ENCODE peak calls at places on chromosomes 5 and 9, in eight cellular contexts. One of them, this sample, is unnamed.

GRCh38 chr9:136881691-136882108 is 4.6 kb upstream of the TRAF2 start:
- DNase-seq in GM06990: peak
- DNase-seq in left ventricle myocardium superior: no peak
- DNase-seq in fibroblast of mammary gland: no peak
- DNase-seq in amniotic stem cell: no peak
- DNase-seq in ELF-1: peak
- DNase-seq in SHP77 treated with DMSO at 0.1 percent for 48 hours: no peak
- DNase-seq in DMS79: no peak
- DNase-seq in this sample: no peak

GRCh38 chr5:118687671-118688621 is 300.4 kb downstream of the DTWD2 start:
- DNase-seq in GM06990: no peak
- DNase-seq in left ventricle myocardium superior: no peak
- DNase-seq in fibroblast of mammary gland: no peak
- DNase-seq in amniotic stem cell: no peak
- DNase-seq in ELF-1: no peak
- DNase-seq in SHP77 treated with DMSO at 0.1 percent for 48 hours: no peak
- DNase-seq in DMS79: no peak
- DNase-seq in this sample: no peak

GRCh38 chr9:112378441-112379176 is 1.3 kb upstream of the HSDL2 start:
- DNase-seq in GM06990: peak
- DNase-seq in left ventricle myocardium superior: peak
- DNase-seq in fibroblast of mammary gland: peak
- DNase-seq in amniotic stem cell: no peak
- DNase-seq in ELF-1: peak
- DNase-seq in SHP77 treated with DMSO at 0.1 percent for 48 hours: no peak
- DNase-seq in DMS79: peak
- DNase-seq in this sample: peak

GRCh38 chr5:80686757-80687156 is 32.0 kb upstream of the DHFR start:
- DNase-seq in GM06990: no peak
- DNase-seq in left ventricle myocardium superior: no peak
- DNase-seq in fibroblast of mammary gland: peak
- DNase-seq in amniotic stem cell: no peak
- DNase-seq in ELF-1: no peak
- DNase-seq in SHP77 treated with DMSO at 0.1 percent for 48 hours: no peak
- DNase-seq in DMS79: no peak
- DNase-seq in this sample: no peak

GRCh38 chr9:22229069-22229468 is 217.6 kb upstream of the DMRTA1 start:
- DNase-seq in GM06990: no peak
- DNase-seq in left ventricle myocardium superior: no peak
- DNase-seq in fibroblast of mammary gland: no peak
- DNase-seq in amniotic stem cell: no peak
- DNase-seq in ELF-1: no peak
- DNase-seq in SHP77 treated with DMSO at 0.1 percent for 48 hours: no peak
- DNase-seq in DMS79: no peak
- DNase-seq in this sample: no peak

GRCh38 chr9:76403352-76403751 is 9.1 kb upstream of the RFK start:
- DNase-seq in GM06990: peak
- DNase-seq in left ventricle myocardium superior: no peak
- DNase-seq in fibroblast of mammary gland: peak
- DNase-seq in amniotic stem cell: peak
- DNase-seq in ELF-1: no peak
- DNase-seq in SHP77 treated with DMSO at 0.1 percent for 48 hours: no peak
- DNase-seq in DMS79: no peak
- DNase-seq in this sample: no peak

GRCh38 chr9:21317956-21318923 is 13.1 kb upstream of the IFNA5 start:
- DNase-seq in GM06990: no peak
- DNase-seq in left ventricle myocardium superior: peak
- DNase-seq in fibroblast of mammary gland: peak
- DNase-seq in amniotic stem cell: peak
- DNase-seq in ELF-1: peak
- DNase-seq in SHP77 treated with DMSO at 0.1 percent for 48 hours: no peak
- DNase-seq in DMS79: peak
- DNase-seq in this sample: no peak

GRCh38 chr5:79241535-79241979 is 5.6 kb downstream of the JMY start:
- DNase-seq in GM06990: no peak
- DNase-seq in left ventricle myocardium superior: no peak
- DNase-seq in fibroblast of mammary gland: no peak
- DNase-seq in amniotic stem cell: no peak
- DNase-seq in ELF-1: no peak
- DNase-seq in SHP77 treated with DMSO at 0.1 percent for 48 hours: no peak
- DNase-seq in DMS79: no peak
- DNase-seq in this sample: no peak

GRCh38 chr9:121641228-121641611 is 10.2 kb upstream of the DAB2IP start:
- DNase-seq in GM06990: no peak
- DNase-seq in left ventricle myocardium superior: no peak
- DNase-seq in fibroblast of mammary gland: no peak
- DNase-seq in amniotic stem cell: no peak
- DNase-seq in ELF-1: no peak
- DNase-seq in SHP77 treated with DMSO at 0.1 percent for 48 hours: no peak
- DNase-seq in DMS79: no peak
- DNase-seq in this sample: no peak

GRCh38 chr5:55402199-55402598 is 94.4 kb downstream of the MTREX start:
- DNase-seq in GM06990: no peak
- DNase-seq in left ventricle myocardium superior: no peak
- DNase-seq in fibroblast of mammary gland: no peak
- DNase-seq in amniotic stem cell: no peak
- DNase-seq in ELF-1: no peak
- DNase-seq in SHP77 treated with DMSO at 0.1 percent for 48 hours: no peak
- DNase-seq in DMS79: no peak
- DNase-seq in this sample: no peak

GRCh38 chr9:137227057-137227852 is at the start of gene RNF224:
- DNase-seq in GM06990: peak
- DNase-seq in left ventricle myocardium superior: peak
- DNase-seq in fibroblast of mammary gland: peak
- DNase-seq in amniotic stem cell: peak
- DNase-seq in ELF-1: peak
- DNase-seq in SHP77 treated with DMSO at 0.1 percent for 48 hours: peak
- DNase-seq in DMS79: peak
- DNase-seq in this sample: peak

GRCh38 chr9:111752455-111752854 is 42.3 kb downstream of the SHOC1 start:
- DNase-seq in GM06990: no peak
- DNase-seq in left ventricle myocardium superior: no peak
- DNase-seq in fibroblast of mammary gland: peak
- DNase-seq in amniotic stem cell: no peak
- DNase-seq in ELF-1: no peak
- DNase-seq in SHP77 treated with DMSO at 0.1 percent for 48 hours: no peak
- DNase-seq in DMS79: no peak
- DNase-seq in this sample: no peak

GRCh38 chr5:149024477-149024876 is 38.4 kb downstream of the SH3TC2 start:
- DNase-seq in GM06990: no peak
- DNase-seq in left ventricle myocardium superior: no peak
- DNase-seq in fibroblast of mammary gland: peak
- DNase-seq in amniotic stem cell: no peak
- DNase-seq in ELF-1: no peak
- DNase-seq in SHP77 treated with DMSO at 0.1 percent for 48 hours: no peak
- DNase-seq in DMS79: no peak
- DNase-seq in this sample: no peak

GRCh38 chr9:18492612-18493011 is 18.7 kb downstream of the ADAMTSL1 start:
- DNase-seq in GM06990: no peak
- DNase-seq in left ventricle myocardium superior: no peak
- DNase-seq in fibroblast of mammary gland: peak
- DNase-seq in amniotic stem cell: no peak
- DNase-seq in ELF-1: no peak
- DNase-seq in SHP77 treated with DMSO at 0.1 percent for 48 hours: no peak
- DNase-seq in DMS79: no peak
- DNase-seq in this sample: no peak

GRCh38 chr5:138936968-138937345 is 61.8 kb upstream of the LRRTM2 start:
- DNase-seq in GM06990: no peak
- DNase-seq in left ventricle myocardium superior: no peak
- DNase-seq in fibroblast of mammary gland: no peak
- DNase-seq in amniotic stem cell: no peak
- DNase-seq in ELF-1: no peak
- DNase-seq in SHP77 treated with DMSO at 0.1 percent for 48 hours: no peak
- DNase-seq in DMS79: no peak
- DNase-seq in this sample: no peak

GRCh38 chr5:144187699-144188294 is 17.1 kb downstream of the KCTD16 start:
- DNase-seq in GM06990: peak
- DNase-seq in left ventricle myocardium superior: peak
- DNase-seq in fibroblast of mammary gland: peak
- DNase-seq in amniotic stem cell: peak
- DNase-seq in ELF-1: no peak
- DNase-seq in SHP77 treated with DMSO at 0.1 percent for 48 hours: peak
- DNase-seq in DMS79: peak
- DNase-seq in this sample: no peak

GRCh38 chr5:68041293-68041692 is 174.3 kb upstream of the PIK3R1 start:
- DNase-seq in GM06990: peak
- DNase-seq in left ventricle myocardium superior: peak
- DNase-seq in fibroblast of mammary gland: no peak
- DNase-seq in amniotic stem cell: no peak
- DNase-seq in ELF-1: no peak
- DNase-seq in SHP77 treated with DMSO at 0.1 percent for 48 hours: no peak
- DNase-seq in DMS79: no peak
- DNase-seq in this sample: no peak

GRCh38 chr5:90866333-90866732 is 307.7 kb downstream of the ADGRV1 start:
- DNase-seq in GM06990: peak
- DNase-seq in left ventricle myocardium superior: no peak
- DNase-seq in fibroblast of mammary gland: peak
- DNase-seq in amniotic stem cell: no peak
- DNase-seq in ELF-1: no peak
- DNase-seq in SHP77 treated with DMSO at 0.1 percent for 48 hours: peak
- DNase-seq in DMS79: no peak
- DNase-seq in this sample: no peak

GRCh38 chr5:53871772-53872171 is 311.3 kb downstream of the NDUFS4 start:
- DNase-seq in GM06990: no peak
- DNase-seq in left ventricle myocardium superior: no peak
- DNase-seq in fibroblast of mammary gland: no peak
- DNase-seq in amniotic stem cell: no peak
- DNase-seq in ELF-1: no peak
- DNase-seq in SHP77 treated with DMSO at 0.1 percent for 48 hours: no peak
- DNase-seq in DMS79: no peak
- DNase-seq in this sample: no peak

GRCh38 chr5:66138572-66139116 is 5.5 kb upstream of the SREK1 start:
- DNase-seq in GM06990: no peak
- DNase-seq in left ventricle myocardium superior: no peak
- DNase-seq in fibroblast of mammary gland: no peak
- DNase-seq in amniotic stem cell: no peak
- DNase-seq in ELF-1: no peak
- DNase-seq in SHP77 treated with DMSO at 0.1 percent for 48 hours: no peak
- DNase-seq in DMS79: no peak
- DNase-seq in this sample: no peak

GRCh38 chr9:119368681-119369581 is at the start of gene BRINP1:
- DNase-seq in GM06990: no peak
- DNase-seq in left ventricle myocardium superior: peak
- DNase-seq in fibroblast of mammary gland: peak
- DNase-seq in amniotic stem cell: no peak
- DNase-seq in ELF-1: peak
- DNase-seq in SHP77 treated with DMSO at 0.1 percent for 48 hours: no peak
- DNase-seq in DMS79: peak
- DNase-seq in this sample: no peak

GRCh38 chr9:78115073-78115472 is 83.5 kb upstream of the GNAQ start:
- DNase-seq in GM06990: no peak
- DNase-seq in left ventricle myocardium superior: no peak
- DNase-seq in fibroblast of mammary gland: peak
- DNase-seq in amniotic stem cell: no peak
- DNase-seq in ELF-1: no peak
- DNase-seq in SHP77 treated with DMSO at 0.1 percent for 48 hours: no peak
- DNase-seq in DMS79: no peak
- DNase-seq in this sample: no peak

GRCh38 chr5:134100283-134101011 is 14.0 kb upstream of the TCF7 start:
- DNase-seq in GM06990: peak
- DNase-seq in left ventricle myocardium superior: no peak
- DNase-seq in fibroblast of mammary gland: peak
- DNase-seq in amniotic stem cell: peak
- DNase-seq in ELF-1: peak
- DNase-seq in SHP77 treated with DMSO at 0.1 percent for 48 hours: no peak
- DNase-seq in DMS79: no peak
- DNase-seq in this sample: no peak

GRCh38 chr5:177370488-177371119 is 12.9 kb downstream of the RGS14 start:
- DNase-seq in GM06990: peak
- DNase-seq in left ventricle myocardium superior: peak
- DNase-seq in fibroblast of mammary gland: peak
- DNase-seq in amniotic stem cell: peak
- DNase-seq in ELF-1: peak
- DNase-seq in SHP77 treated with DMSO at 0.1 percent for 48 hours: no peak
- DNase-seq in DMS79: peak
- DNase-seq in this sample: peak

GRCh38 chr5:58135571-58136335 is 324.1 kb downstream of the PLK2 start:
- DNase-seq in GM06990: no peak
- DNase-seq in left ventricle myocardium superior: no peak
- DNase-seq in fibroblast of mammary gland: peak
- DNase-seq in amniotic stem cell: no peak
- DNase-seq in ELF-1: no peak
- DNase-seq in SHP77 treated with DMSO at 0.1 percent for 48 hours: no peak
- DNase-seq in DMS79: no peak
- DNase-seq in this sample: no peak

GRCh38 chr5:80753712-80754111 is 98.9 kb upstream of the DHFR start:
- DNase-seq in GM06990: no peak
- DNase-seq in left ventricle myocardium superior: no peak
- DNase-seq in fibroblast of mammary gland: no peak
- DNase-seq in amniotic stem cell: no peak
- DNase-seq in ELF-1: no peak
- DNase-seq in SHP77 treated with DMSO at 0.1 percent for 48 hours: no peak
- DNase-seq in DMS79: no peak
- DNase-seq in this sample: no peak

GRCh38 chr9:91059713-91060112 is 258.1 kb downstream of the SYK start:
- DNase-seq in GM06990: no peak
- DNase-seq in left ventricle myocardium superior: no peak
- DNase-seq in fibroblast of mammary gland: peak
- DNase-seq in amniotic stem cell: no peak
- DNase-seq in ELF-1: no peak
- DNase-seq in SHP77 treated with DMSO at 0.1 percent for 48 hours: no peak
- DNase-seq in DMS79: no peak
- DNase-seq in this sample: no peak

GRCh38 chr5:176934309-176934930 is 35.3 kb upstream of the HK3 start:
- DNase-seq in GM06990: no peak
- DNase-seq in left ventricle myocardium superior: no peak
- DNase-seq in fibroblast of mammary gland: no peak
- DNase-seq in amniotic stem cell: no peak
- DNase-seq in ELF-1: no peak
- DNase-seq in SHP77 treated with DMSO at 0.1 percent for 48 hours: no peak
- DNase-seq in DMS79: no peak
- DNase-seq in this sample: no peak

GRCh38 chr9:131263701-131264100 is 12.6 kb downstream of the FAM78A start:
- DNase-seq in GM06990: no peak
- DNase-seq in left ventricle myocardium superior: peak
- DNase-seq in fibroblast of mammary gland: no peak
- DNase-seq in amniotic stem cell: no peak
- DNase-seq in ELF-1: no peak
- DNase-seq in SHP77 treated with DMSO at 0.1 percent for 48 hours: no peak
- DNase-seq in DMS79: no peak
- DNase-seq in this sample: no peak

GRCh38 chr5:116572375-116573278 is 2.0 kb downstream of the SEMA6A start:
- DNase-seq in GM06990: peak
- DNase-seq in left ventricle myocardium superior: peak
- DNase-seq in fibroblast of mammary gland: no peak
- DNase-seq in amniotic stem cell: no peak
- DNase-seq in ELF-1: peak
- DNase-seq in SHP77 treated with DMSO at 0.1 percent for 48 hours: no peak
- DNase-seq in DMS79: no peak
- DNase-seq in this sample: no peak

GRCh38 chr9:120937127-120937526 is 10.5 kb upstream of the TRAF1 start:
- DNase-seq in GM06990: no peak
- DNase-seq in left ventricle myocardium superior: peak
- DNase-seq in fibroblast of mammary gland: no peak
- DNase-seq in amniotic stem cell: no peak
- DNase-seq in ELF-1: no peak
- DNase-seq in SHP77 treated with DMSO at 0.1 percent for 48 hours: no peak
- DNase-seq in DMS79: no peak
- DNase-seq in this sample: no peak